ENCODE peak calls at places on chromosome 12, in six cellular contexts. F is left lung, G is astrocyte, M is Peyer's patch, W is foreskin keratinocyte, E is glutamatergic neuron. R is an unnamed sample.

GRCh38 chr12:54033106-54033979 is 493 bp downstream of the HOXC5 start:
- DNase-seq in F (no peak), M (peak; percentile 62), G (no peak), E (no peak), W (no peak), R (peak; percentile 84)

GRCh38 chr12:105084251-105085250 is at the start of gene ALDH1L2:
- DNase-seq in F (peak; percentile 89), M (peak; percentile 77), W (no peak), G (peak; percentile 79), E (peak; percentile 89), R (peak; percentile 88)

GRCh38 chr12:27610380-27610779 is 85.9 kb upstream of the REP15 start:
- DNase-seq in M (no peak), E (no peak), F (no peak), W (peak; percentile 74), G (peak; percentile 76), R (no peak)

GRCh38 chr12:49389092-49389703 is 21.9 kb downstream of the SPATS2 start:
- DNase-seq in F (peak; percentile 38), G (no peak), M (no peak), W (no peak), E (peak; percentile 82), R (no peak)

GRCh38 chr12:34591966-34592365 is 569.7 kb downstream of the ALG10 start:
- DNase-seq in M (no peak), W (no peak), G (no peak), E (no peak), F (no peak), R (no peak)

GRCh38 chr12:26010293-26010821 is 51.9 kb downstream of the RASSF8 start:
- DNase-seq in W (no peak), E (no peak), F (no peak), M (no peak), G (peak; percentile 81), R (no peak)

GRCh38 chr12:100225491-100225890 is 24.9 kb downstream of the ACTR6 start:
- DNase-seq in F (no peak), W (peak; percentile 92), G (no peak), E (no peak), M (no peak), R (no peak)

GRCh38 chr12:52825961-52826360 is 8.2 kb downstream of the KRT79 start:
- DNase-seq in M (no peak), G (no peak), W (no peak), F (no peak), E (no peak), R (no peak)

GRCh38 chr12:7395950-7396349 is 48.0 kb downstream of the CD163L1 start:
- DNase-seq in M (no peak), W (peak; percentile 7), F (no peak), E (no peak), G (no peak), R (no peak)

GRCh38 chr12:10027311-10028099 is 3.0 kb upstream of the CLEC9A start:
- DNase-seq in G (peak; percentile 1), F (no peak), E (no peak), M (no peak), W (peak; percentile 60), R (no peak)

GRCh38 chr12:113416091-113416754 is 6.0 kb upstream of the SDSL start:
- DNase-seq in E (no peak), M (no peak), F (peak; percentile 64), W (no peak), G (no peak), R (no peak)

GRCh38 chr12:104055686-104056388 is 5.8 kb upstream of the GLT8D2 start:
- DNase-seq in E (no peak), G (peak; percentile 42), W (no peak), M (no peak), F (peak; percentile 87), R (no peak)

GRCh38 chr12:34404377-34405285 is 382.3 kb downstream of the ALG10 start:
- DNase-seq in F (peak; percentile 16), M (peak; percentile 27), G (no peak), E (peak; percentile 2), W (no peak), R (peak; percentile 24)

GRCh38 chr12:7448099-7448498 is 4.1 kb upstream of the CD163L1 start:
- DNase-seq in G (no peak), F (no peak), M (no peak), W (no peak), E (no peak), R (no peak)

GRCh38 chr12:31736472-31736871 is 7.7 kb upstream of the AMN1 start:
- DNase-seq in E (no peak), W (peak; percentile 77), M (no peak), F (no peak), G (peak; percentile 94), R (no peak)

GRCh38 chr12:47591795-47592194 is 114.0 kb downstream of the RPAP3 start:
- DNase-seq in M (no peak), W (no peak), G (no peak), E (no peak), F (no peak), R (no peak)

GRCh38 chr12:32217354-32218310 is 111.0 kb downstream of the BICD1 start:
- DNase-seq in E (no peak), G (peak; percentile 97), M (no peak), F (peak; percentile 35), W (peak; percentile 76), R (no peak)

GRCh38 chr12:31471823-31472222 is 119.1 kb downstream of the DENND5B start:
- DNase-seq in E (no peak), G (peak; percentile 23), F (no peak), W (no peak), M (no peak), R (no peak)

GRCh38 chr12:9721394-9722092 is 11.4 kb downstream of the CLECL1 start:
- DNase-seq in F (no peak), G (no peak), M (no peak), E (no peak), W (peak; percentile 40), R (no peak)

GRCh38 chr12:90823859-90824258 is 131.1 kb downstream of the CCER1 start:
- DNase-seq in M (no peak), W (no peak), F (no peak), G (no peak), E (no peak), R (no peak)

GRCh38 chr12:761276-761675 is 8.9 kb downstream of the WNK1 start:
- DNase-seq in G (peak; percentile 66), F (no peak), E (no peak), M (no peak), W (no peak), R (no peak)

GRCh38 chr12:76560083-76560491 is 516 bp upstream of the OSBPL8 start:
- DNase-seq in G (no peak), F (no peak), E (no peak), M (no peak), W (no peak), R (no peak)

GRCh38 chr12:76558684-76559276 is 791 bp downstream of the OSBPL8 start:
- DNase-seq in E (peak; percentile 66), G (peak; percentile 23), F (peak; percentile 71), M (peak; percentile 77), W (no peak), R (peak; percentile 83)

GRCh38 chr12:76562158-76562557 is 2.6 kb upstream of the OSBPL8 start:
- DNase-seq in E (no peak), G (no peak), F (no peak), W (no peak), M (no peak), R (no peak)

GRCh38 chr12:76556373-76556772 is 3.2 kb downstream of the OSBPL8 start:
- DNase-seq in W (no peak), E (no peak), G (no peak), M (no peak), F (no peak), R (no peak)

DNA sequence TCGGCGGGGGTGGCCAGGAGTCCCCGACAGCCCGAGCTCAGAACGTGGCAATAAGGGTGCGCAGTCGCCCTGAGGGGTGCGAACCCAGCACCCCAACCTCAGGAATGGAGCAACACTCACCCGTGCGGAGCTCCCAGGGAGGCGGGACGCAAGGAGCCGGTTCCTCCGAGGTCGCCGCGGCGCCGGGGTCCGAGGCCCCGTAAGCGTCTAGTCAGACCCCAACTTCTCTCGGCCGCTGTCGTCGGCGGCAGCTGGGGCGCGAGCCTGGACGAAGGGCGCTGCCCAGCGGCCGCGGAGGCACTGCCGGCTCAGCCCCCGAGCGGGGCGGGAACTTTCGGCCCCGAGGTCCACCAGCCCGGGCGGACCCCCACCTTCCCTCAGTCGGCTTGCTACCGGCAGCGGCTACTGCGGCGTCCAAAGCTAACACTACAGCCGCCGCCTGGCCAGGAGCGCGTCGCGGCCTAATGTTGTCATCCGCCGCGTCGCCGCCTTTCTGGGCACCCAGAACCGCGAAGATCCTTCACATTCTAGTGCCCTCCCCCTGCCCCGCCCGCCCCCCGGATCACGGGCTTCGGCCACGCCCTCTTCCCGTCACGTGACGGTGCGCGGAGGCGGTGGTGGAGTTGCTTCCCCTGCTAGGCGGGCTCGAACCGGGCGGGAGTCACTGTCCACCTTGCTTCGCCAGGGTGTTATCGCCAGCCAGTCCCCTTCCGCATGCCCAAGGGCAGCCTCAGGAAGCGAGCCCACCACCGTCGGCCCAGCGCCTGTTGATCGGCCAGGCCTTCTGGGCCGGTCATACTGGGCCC is at the start of gene OSBPL8:
- DNase-seq in W (peak; percentile 67), M (peak; percentile 99), E (peak; percentile 97), G (peak; percentile 74), F (peak; percentile 96), R (peak; percentile 98)
- TF ChIP-seq CTCF in W (peak; percentile 43), M (peak; percentile 29), E (no peak), G (no peak), F (peak; percentile 26), R (no peak)

GRCh38 chr12:132620113-132620892 is 1.7 kb downstream of the P2RX2 start:
- DNase-seq in M (no peak), F (no peak), G (no peak), E (no peak), W (no peak), R (no peak)

GRCh38 chr12:132623072-132623869 is 4.7 kb downstream of the P2RX2 start:
- DNase-seq in E (no peak), W (no peak), G (no peak), F (no peak), M (no peak), R (no peak)

GRCh38 chr12:132620893-132621656 is 2.5 kb downstream of the P2RX2 start:
- DNase-seq in M (no peak), W (no peak), E (no peak), G (no peak), F (no peak), R (no peak)

GRCh38 chr12:132622437-132623071 is 4.0 kb downstream of the P2RX2 start:
- DNase-seq in G (peak; percentile 77), F (no peak), E (no peak), M (no peak), W (no peak), R (peak; percentile 63)

GRCh38 chr12:132621657-132622435 is 3.3 kb downstream of the P2RX2 start:
- DNase-seq in G (no peak), M (no peak), F (no peak), W (no peak), E (no peak), R (no peak)
- TF ChIP-seq CTCF in G (no peak), M (no peak), F (no peak), W (no peak), E (no peak), R (no peak)

DNA sequence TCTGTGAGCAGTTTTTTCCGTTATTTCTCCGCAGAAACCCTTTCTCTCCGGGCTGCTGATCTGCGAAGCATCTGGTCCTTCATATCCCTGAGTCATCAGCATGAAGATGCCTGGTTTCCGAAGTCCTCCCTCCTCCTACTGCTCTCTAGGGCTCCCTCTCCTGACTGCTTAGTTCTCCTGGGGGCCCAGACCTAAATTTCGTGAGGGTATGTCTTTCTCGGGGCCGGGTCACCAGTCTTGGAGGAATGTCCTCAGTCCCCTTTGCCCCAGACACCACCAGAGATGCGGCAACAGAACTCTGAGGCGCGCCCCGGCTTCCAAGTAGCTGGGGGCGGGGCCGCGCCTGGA is 622 bp upstream of the BICDL1 start:
- DNase-seq in E (no peak), G (peak; percentile 49), F (no peak), W (no peak), M (no peak), R (no peak)
- TF ChIP-seq CTCF in E (no peak), G (no peak), F (no peak), W (peak; percentile 65), M (no peak), R (no peak)

GRCh38 chr12:39375206-39375808 is 67.6 kb downstream of the KIF21A start:
- DNase-seq in G (peak; percentile 54), F (no peak), E (no peak), M (no peak), W (no peak), R (no peak)
- TF ChIP-seq CTCF in G (no peak), F (no peak), E (peak; percentile 34), M (no peak), W (peak; percentile 31), R (no peak)